ENCODE peak calls at places on chromosome 11, in eight cellular contexts. X is transverse colon; Z is A549; C is mammary epithelial cell; M is activated effector memory CD4-positive, alpha-beta T cell treated with Interleukin-2 at 50 U/mL for 16 hours; L is activated T-helper 1 cell treated with Interleukin-2 at 50 U/mL for 16 hours; P is NCI-H446; G is HEK293T. R is an unnamed sample.
A peak's percentile ranks its signal among the peaks of the same experiment; 100 is the strongest.

GRCh38 chr11:46858920-46859531 is 12.9 kb upstream of the CKAP5 start:
- DNase-seq in Z (no peak), C (no peak), M (no peak), L (no peak), X (no peak), P (no peak), G (no peak), R (no peak)

GRCh38 chr11:36249271-36249670 is 40.0 kb downstream of the COMMD9 start:
- DNase-seq in Z (no peak), M (no peak), P (no peak), G (no peak), X (no peak), L (no peak), C (peak; percentile 93), R (no peak)

GRCh38 chr11:134646561-134646960 is 234.5 kb upstream of the B3GAT1 start:
- DNase-seq in C (no peak), G (no peak), P (no peak), Z (no peak), M (no peak), X (no peak), L (no peak), R (no peak)

GRCh38 chr11:63837027-63837688 is 1.8 kb upstream of the MARK2 start:
- DNase-seq in G (peak; percentile 78), X (peak; percentile 85), P (peak; percentile 91), L (peak; percentile 59), Z (peak; percentile 79), C (peak; percentile 69), M (peak; percentile 61), R (peak; percentile 39)

GRCh38 chr11:108241370-108242037 is 18.6 kb downstream of the ATM start:
- DNase-seq in G (no peak), X (no peak), Z (no peak), C (no peak), L (no peak), P (no peak), M (no peak), R (no peak)

GRCh38 chr11:78753297-78753696 is 178.6 kb upstream of the NARS2 start:
- DNase-seq in M (no peak), P (no peak), X (no peak), C (no peak), Z (no peak), L (no peak), G (no peak), R (no peak)

GRCh38 chr11:33448461-33449130 is 191.4 kb downstream of the HIPK3 start:
- DNase-seq in L (no peak), P (no peak), Z (no peak), M (no peak), C (peak; percentile 24), X (no peak), G (no peak), R (no peak)

GRCh38 chr11:6418958-6419611 is at the start of gene APBB1:
- DNase-seq in C (peak; percentile 33), Z (peak; percentile 44), X (peak; percentile 73), M (peak; percentile 70), G (peak; percentile 86), P (peak; percentile 68), L (peak; percentile 72), R (no peak)

GRCh38 chr11:83982825-83983224 is 696.7 kb upstream of the CCDC90B start:
- DNase-seq in X (no peak), Z (no peak), C (no peak), P (no peak), M (no peak), L (no peak), G (no peak), R (no peak)

GRCh38 chr11:96054870-96055705 is 131.2 kb upstream of the MTMR2 start:
- DNase-seq in X (no peak), P (peak; percentile 56), G (peak; percentile 22), C (peak; percentile 35), M (no peak), Z (peak; percentile 26), L (no peak), R (no peak)

GRCh38 chr11:12629601-12630313 is 44.5 kb upstream of the TEAD1 start:
- DNase-seq in L (no peak), X (no peak), G (no peak), M (no peak), P (no peak), Z (no peak), C (peak; percentile 19), R (no peak)

GRCh38 chr11:113034591-113034990 is 73.4 kb downstream of the NCAM1 start:
- DNase-seq in C (peak; percentile 74), Z (no peak), M (no peak), P (no peak), X (no peak), G (no peak), L (no peak), R (no peak)